ENCODE peak calls at places on chromosomes 12 and 14, in five cellular contexts. C, Y, T, V and A are unnamed samples.

GRCh38 chr12:45839917-45840316 is 110.4 kb downstream of the ARID2 start:
- DNase-seq in V (no peak), C (no peak), Y (no peak), T (no peak), A (no peak)

GRCh38 chr12:25992026-25992782 is 33.7 kb downstream of the RASSF8 start:
- DNase-seq in C (no peak), Y (peak), V (no peak), T (no peak), A (no peak)

GRCh38 chr12:119229837-119230236 is 51.1 kb downstream of the HSPB8 start:
- DNase-seq in C (peak), V (peak), T (no peak), Y (peak), A (no peak)

GRCh38 chr12:101229841-101230241 is 19.8 kb upstream of the SLC5A8 start:
- DNase-seq in Y (no peak), C (no peak), V (no peak), T (no peak), A (no peak)

GRCh38 chr12:91482231-91482630 is 299.6 kb upstream of the DCN start:
- DNase-seq in C (no peak), Y (peak), V (no peak), T (no peak), A (no peak)

GRCh38 chr12:68614105-68614679 is 3.5 kb downstream of the RAP1B start:
- DNase-seq in T (no peak), C (no peak), V (no peak), Y (no peak), A (no peak)

GRCh38 chr12:84599539-84599938 is 313.1 kb downstream of the SLC6A15 start:
- DNase-seq in C (no peak), V (no peak), T (no peak), Y (peak), A (no peak)

GRCh38 chr12:68180792-68181744 is 21.5 kb upstream of the IFNG start:
- DNase-seq in V (no peak), Y (peak), C (no peak), T (no peak), A (no peak)

GRCh38 chr12:132423251-132424117 is 66.5 kb upstream of the FBRSL1 start:
- DNase-seq in Y (no peak), V (no peak), T (no peak), C (no peak), A (no peak)

GRCh38 chr12:122917508-122918227 is 21.7 kb upstream of the VPS37B start:
- DNase-seq in C (no peak), T (no peak), Y (peak), V (peak), A (peak)

GRCh38 chr12:24172031-24172772 is 222.7 kb upstream of the SOX5 start:
- DNase-seq in V (no peak), Y (no peak), T (no peak), C (no peak), A (no peak)

GRCh38 chr14:26845106-26845818 is 247.4 kb upstream of the NOVA1 start:
- DNase-seq in V (no peak), T (no peak), C (no peak), Y (no peak), A (no peak)

GRCh38 chr14:101194356-101195308 is 291.1 kb upstream of the RTL1 start:
- DNase-seq in C (no peak), T (no peak), Y (no peak), V (no peak), A (peak)

GRCh38 chr12:29782821-29783772 is 645 bp downstream of the TMTC1 start:
- DNase-seq in C (no peak), V (no peak), T (no peak), Y (peak), A (peak)

GRCh38 chr12:93970892-93971688 is 177.3 kb upstream of the PLXNC1 start:
- DNase-seq in V (no peak), C (no peak), T (no peak), Y (peak), A (no peak)

GRCh38 chr14:34851395-34851794 is 23.8 kb downstream of the BAZ1A start:
- DNase-seq in C (no peak), Y (peak), T (no peak), V (no peak), A (no peak)

GRCh38 chr12:109020750-109021380 is at the start of gene SVOP:
- DNase-seq in C (peak), V (peak), Y (peak), T (no peak), A (peak)

GRCh38 chr12:52093346-52093745 is 13.8 kb downstream of the SMIM41 start:
- DNase-seq in C (no peak), T (no peak), V (no peak), Y (no peak), A (peak)

GRCh38 chr14:81565441-81566290 is 32.0 kb upstream of the SEL1L start:
- DNase-seq in C (no peak), T (no peak), Y (no peak), V (peak), A (no peak)

GRCh38 chr14:85247071-85247470 is 282.9 kb upstream of the FLRT2 start:
- DNase-seq in C (no peak), V (no peak), T (no peak), Y (no peak), A (no peak)

GRCh38 chr14:75063013-75063412 is 811 bp downstream of the ACYP1 start:
- DNase-seq in Y (peak), T (no peak), V (no peak), C (no peak), A (no peak)

GRCh38 chr12:81181701-81182100 is 103.8 kb downstream of the ACSS3 start:
- DNase-seq in Y (no peak), V (no peak), T (no peak), C (no peak), A (no peak)

GRCh38 chr14:91126761-91127160 is 12.9 kb downstream of the DGLUCY start:
- DNase-seq in C (no peak), T (no peak), V (no peak), Y (peak), A (no peak)

GRCh38 chr14:67515386-67516079 is 17.6 kb upstream of the PLEKHH1 start:
- DNase-seq in V (peak), C (no peak), Y (peak), T (no peak), A (peak)

GRCh38 chr14:44271006-44271405 is 236.1 kb downstream of the FSCB start:
- DNase-seq in T (no peak), V (no peak), C (no peak), Y (no peak), A (no peak)

GRCh38 chr14:99899578-99900178 is 106.5 kb downstream of the EML1 start:
- DNase-seq in Y (peak), T (no peak), C (no peak), V (no peak), A (no peak)